ENCODE peak calls at places on chromosomes 5 and 9, in five cellular contexts. T, O, R, Z and U are unnamed samples.

GRCh38 chr9:27714388-27714787 is 141.1 kb upstream of the C9orf72 start:
- DNase-seq in T (no peak), O (no peak), R (no peak), Z (no peak), U (no peak)

GRCh38 chr5:88092938-88093635 is 175.6 kb downstream of the TMEM161B start:
- DNase-seq in T (peak), O (no peak), R (no peak), Z (no peak), U (no peak)

GRCh38 chr5:134289509-134290113 is 63.7 kb upstream of the PPP2CA start:
- DNase-seq in T (peak), O (peak), R (peak), Z (peak), U (peak)

GRCh38 chr9:91771027-91771426 is 179.0 kb downstream of the ROR2 start:
- DNase-seq in T (peak), O (no peak), R (no peak), Z (no peak), U (peak)

GRCh38 chr5:88688981-88689661 is 193.9 kb downstream of the MEF2C start:
- DNase-seq in T (no peak), O (no peak), R (no peak), Z (no peak), U (no peak)

GRCh38 chr9:114733814-114734213 is 51.8 kb upstream of the TEX48 start:
- DNase-seq in T (no peak), O (no peak), R (no peak), Z (no peak), U (peak)

GRCh38 chr9:97905228-97905627 is 17.1 kb downstream of the TRMO start:
- DNase-seq in T (no peak), O (no peak), R (peak), Z (no peak), U (no peak)

GRCh38 chr5:132469380-132470372 is 20.9 kb downstream of the IRF1 start:
- DNase-seq in T (no peak), O (no peak), R (no peak), Z (no peak), U (no peak)

GRCh38 chr5:88787856-88788255 is 95.1 kb downstream of the MEF2C start:
- DNase-seq in T (no peak), O (no peak), R (no peak), Z (no peak), U (no peak)

GRCh38 chr9:122222741-122223140 is 6.0 kb downstream of the LHX6 start:
- DNase-seq in T (no peak), O (no peak), R (no peak), Z (no peak), U (no peak)

GRCh38 chr9:37486256-37486615 is 488 bp downstream of the POLR1E start:
- DNase-seq in T (peak), O (no peak), R (no peak), Z (no peak), U (no peak)

GRCh38 chr5:1231354-1231905 is 6.2 kb downstream of the SLC6A18 start:
- DNase-seq in T (no peak), O (no peak), R (no peak), Z (no peak), U (no peak)

GRCh38 chr5:81830602-81831001 is 79.7 kb upstream of the SSBP2 start:
- DNase-seq in T (no peak), O (no peak), R (no peak), Z (no peak), U (no peak)

GRCh38 chr9:108668191-108668940 is 187.4 kb downstream of the ACTL7B start:
- DNase-seq in T (no peak), O (no peak), R (no peak), Z (no peak), U (no peak)

GRCh38 chr9:70091553-70091952 is 47.9 kb downstream of the MAMDC2 start:
- DNase-seq in T (no peak), O (no peak), R (no peak), Z (no peak), U (no peak)

GRCh38 chr5:67245259-67245846 is 48.8 kb upstream of the CD180 start:
- DNase-seq in T (no peak), O (no peak), R (no peak), Z (no peak), U (no peak)

GRCh38 chr5:30502277-30502676 is 691.2 kb upstream of the CDH6 start:
- DNase-seq in T (no peak), O (peak), R (no peak), Z (no peak), U (no peak)